ENCODE peak calls at places on chromosome 1, in nine cellular contexts. R is epithelial cell of prostate; M is heart left ventricle; Z is activated gamma-delta T cell treated with Interleukin-2 at 50 U/mL for 16 hours; F is AG08396; D is stimulated activated CD8-positive, alpha-beta memory T cell treated with anti-CD3 and anti-CD28 coated beads, Interleukin-7, amount 100 ng/mL, for 1 hour; Y is activated CD8-positive, alpha-beta memory T cell treated with anti-CD3 and anti-CD28 coated beads, Interleukin-2, amount 10 ng/mL, durations not matched to agents 7 days and 5 days; N is iPS DF 19.7; W is RCC 7860. C is an unnamed sample.

GRCh38 chr1:50661626-50662025 is 238.4 kb upstream of the DMRTA2 start:
- DNase-seq in R (no peak), M (no peak), Z (no peak), F (no peak), D (no peak), Y (no peak), N (no peak), W (no peak), C (no peak)

GRCh38 chr1:67646145-67647035 is 38.6 kb upstream of the GADD45A start:
- DNase-seq in R (no peak), M (peak), Z (no peak), F (no peak), D (no peak), Y (no peak), N (no peak), W (peak), C (no peak)

GRCh38 chr1:116769561-116769977 is 15.3 kb downstream of the CD2 start:
- DNase-seq in R (no peak), M (no peak), Z (peak), F (no peak), D (peak), Y (peak), N (no peak), W (peak), C (peak)

GRCh38 chr1:213192026-213192425 is 141.0 kb downstream of the RPS6KC1 start:
- DNase-seq in R (no peak), M (no peak), Z (no peak), F (no peak), D (no peak), Y (no peak), N (no peak), W (no peak), C (no peak)

GRCh38 chr1:21269461-21270085 is 20.7 kb downstream of the ECE1 start:
- DNase-seq in R (no peak), M (no peak), Z (no peak), F (no peak), D (no peak), Y (no peak), N (no peak), W (no peak), C (no peak)

GRCh38 chr1:99767996-99768524 is 1.6 kb upstream of the FRRS1 start:
- DNase-seq in R (no peak), M (no peak), Z (no peak), F (no peak), D (no peak), Y (no peak), N (no peak), W (no peak), C (no peak)

GRCh38 chr1:160046494-160047115 is 14.8 kb upstream of the PIGM start:
- DNase-seq in R (no peak), M (peak), Z (peak), F (peak), D (no peak), Y (peak), N (no peak), W (no peak), C (peak)

GRCh38 chr1:43979528-43980254 is 681 bp downstream of the B4GALT2 start:
- DNase-seq in R (no peak), M (peak), Z (no peak), F (peak), D (no peak), Y (peak), N (no peak), W (peak), C (no peak)

GRCh38 chr1:245684636-245685035 is 529.9 kb downstream of the KIF26B start:
- DNase-seq in R (no peak), M (no peak), Z (no peak), F (no peak), D (no peak), Y (no peak), N (no peak), W (no peak), C (no peak)